ENCODE peak calls at places on chromosomes 6 and 20, in four cellular contexts. M is ovary, F is stomach, S is testis. P is an unnamed sample. For H3K4me1, the result is how much of the 10 kb centered on the place peaks cover.

GRCh38 chr20:47927385-47927851 is 142.1 kb upstream of the SULF2 start:
- DNase-seq in M (no peak), F (no peak), S (no peak), P (no peak)

GRCh38 chr20:18879262-18879661 is 65.7 kb downstream of the SCP2D1 start:
- DNase-seq in F (peak), S (no peak), M (no peak), P (no peak)

GRCh38 chr20:22684072-22684762 is 99.8 kb upstream of the FOXA2 start:
- DNase-seq in S (peak), M (peak), F (peak), P (peak)

GRCh38 chr6:7526755-7527154 is 14.7 kb upstream of the DSP start:
- DNase-seq in S (no peak), F (no peak), M (no peak), P (no peak)

GRCh38 chr20:59777814-59778575 is 155.4 kb downstream of the SYCP2 start:
- DNase-seq in M (no peak), F (peak), S (no peak), P (no peak)

GRCh38 chr20:51650685-51651134 is 108.2 kb upstream of the NFATC2 start:
- DNase-seq in M (no peak), S (no peak), F (no peak), P (no peak)

GRCh38 chr6:40997256-40997957 is 41.6 kb downstream of the UNC5CL start:
- DNase-seq in F (peak), M (peak), S (peak), P (no peak)

GRCh38 chr6:144581807-144582537 is 296.8 kb downstream of the UTRN start:
- DNase-seq in M (no peak), F (no peak), S (peak), P (no peak)

GRCh38 chr6:170438402-170438753 is 114.7 kb downstream of the PSMB1 start:
- DNase-seq in M (peak), S (peak), F (peak), P (peak)

GRCh38 chr6:169277619-169278018 is 24.0 kb upstream of the THBS2 start:
- DNase-seq in F (no peak), M (no peak), S (no peak), P (no peak)
- H3K4me1 ChIP-seq in F (under half), M (under half), S (under half), P (under half)

GRCh38 chr6:100261486-100261885 is 203.2 kb downstream of the SIM1 start:
- DNase-seq in F (no peak), M (no peak), S (no peak), P (no peak)

GRCh38 chr6:100257661-100258395 is 206.9 kb downstream of the SIM1 start:
- DNase-seq in F (no peak), S (no peak), M (no peak), P (no peak)

GRCh38 chr6:100262086-100262485 is 202.6 kb downstream of the SIM1 start:
- DNase-seq in S (no peak), M (no peak), F (no peak), P (no peak)

GRCh38 chr6:100258752-100259151 is 206.0 kb downstream of the SIM1 start:
- DNase-seq in F (no peak), M (no peak), S (no peak), P (no peak)

GRCh38 chr6:100260584-100260983 is 204.1 kb downstream of the SIM1 start:
- DNase-seq in M (no peak), F (no peak), S (no peak), P (no peak)
- TF ChIP-seq CTCF in M (no peak), F (no peak), S (no peak), P (no peak)

GRCh38 chr6:117229870-117230269 is 35.5 kb upstream of the VGLL2 start:
- DNase-seq in S (no peak), F (no peak), M (no peak), P (no peak)

GRCh38 chr6:117231466-117231865 is 33.9 kb upstream of the VGLL2 start:
- DNase-seq in F (no peak), M (no peak), S (no peak), P (no peak)

GRCh38 chr6:117227245-117227962 is 38.0 kb upstream of the VGLL2 start:
- DNase-seq in F (no peak), S (no peak), M (no peak), P (no peak)

GRCh38 chr6:117233146-117233545 is 32.2 kb upstream of the VGLL2 start:
- DNase-seq in S (no peak), F (no peak), M (no peak), P (no peak)

GRCh38 chr6:117232191-117232590 is 33.2 kb upstream of the VGLL2 start:
- DNase-seq in M (no peak), F (no peak), S (no peak), P (no peak)
- TF ChIP-seq POLR2A in M (no peak), F (no peak), S (no peak), P (no peak)

GRCh38 chr6:15283986-15284361 is 38.1 kb downstream of the JARID2 start:
- DNase-seq in F (no peak), S (no peak), M (no peak), P (no peak)
- H3K4me1 ChIP-seq in F (half or more), S (under half), M (under half), P (under half)

P was measured in Peyer's patch.